ENCODE peak calls at places on chromosomes 1 and 21, in five cellular contexts. U, C, K, H and G are unnamed samples.

GRCh38 chr1:58932820-58933598 is 149.2 kb upstream of the JUN start:
- DNase-seq in C (no peak), U (peak), K (no peak), H (peak), G (no peak)

GRCh38 chr1:239434181-239434580 is 47.8 kb downstream of the CHRM3 start:
- DNase-seq in K (no peak), C (no peak), H (no peak), U (no peak), G (no peak)

GRCh38 chr1:50656931-50657330 is 233.7 kb upstream of the DMRTA2 start:
- DNase-seq in C (no peak), U (no peak), K (no peak), H (no peak), G (no peak)

GRCh38 chr1:201769966-201770365 is 59.0 kb upstream of the IPO9 start:
- DNase-seq in K (no peak), C (no peak), U (no peak), H (no peak), G (peak)

GRCh38 chr1:61606448-61607312 is 118.3 kb downstream of the TM2D1 start:
- DNase-seq in H (peak), U (peak), K (no peak), C (no peak), G (no peak)

GRCh38 chr1:59142663-59143487 is 154.0 kb upstream of the FGGY start:
- DNase-seq in U (no peak), C (no peak), H (no peak), K (no peak), G (no peak)

GRCh38 chr1:192600264-192600663 is 24.7 kb downstream of the RGS1 start:
- DNase-seq in C (no peak), K (no peak), H (no peak), U (no peak), G (no peak)

GRCh38 chr21:45818276-45818903 is 163.2 kb upstream of the COL6A1 start:
- DNase-seq in H (no peak), K (no peak), C (no peak), U (no peak), G (no peak)

GRCh38 chr1:247409869-247410544 is 6.0 kb upstream of the NLRP3 start:
- DNase-seq in H (no peak), C (peak), U (no peak), K (no peak), G (no peak)

GRCh38 chr21:41774467-41775151 is 7.8 kb upstream of the RIPK4 start:
- DNase-seq in C (no peak), K (no peak), U (no peak), H (no peak), G (no peak)

GRCh38 chr21:14358775-14359174 is 24.2 kb downstream of the HSPA13 start:
- DNase-seq in K (no peak), H (no peak), U (no peak), C (no peak), G (no peak)

GRCh38 chr1:15311886-15312285 is 64.9 kb downstream of the FHAD1 start:
- DNase-seq in U (no peak), K (no peak), H (no peak), C (no peak), G (no peak)

GRCh38 chr1:241934181-241934815 is 23.3 kb upstream of the BECN2 start:
- DNase-seq in H (peak), K (peak), C (no peak), U (no peak), G (peak)

GRCh38 chr1:9842073-9842711 is 18.4 kb upstream of the CLSTN1 start:
- DNase-seq in K (no peak), H (no peak), U (no peak), C (no peak), G (no peak)

GRCh38 chr1:245301162-245301580 is 146.4 kb downstream of the KIF26B start:
- DNase-seq in K (no peak), H (no peak), U (no peak), C (no peak), G (peak)